ENCODE peak calls at places on chromosomes 11 and 22, in six cellular contexts. R, B, K, O, D and F are unnamed samples.

GRCh38 chr11:83473771-83474170 is 187.6 kb upstream of the CCDC90B start:
- DNase-seq in K (no peak), B (no peak), D (no peak), R (no peak), O (no peak), F (no peak)

GRCh38 chr11:71164186-71164585 is 88.2 kb downstream of the SHANK2 start:
- DNase-seq in K (no peak), O (no peak), R (no peak), B (peak; percentile 25), D (no peak), F (no peak)

GRCh38 chr11:19076744-19077589 is 16.4 kb upstream of the MRGPRX2 start:
- DNase-seq in O (peak; percentile 34), D (peak; percentile 65), R (no peak), B (no peak), K (peak; percentile 65), F (peak; percentile 21)

GRCh38 chr11:4418403-4418802 is 24.9 kb upstream of the TRIM21 start:
- DNase-seq in R (no peak), B (no peak), D (no peak), K (no peak), O (no peak), F (no peak)

GRCh38 chr11:68828155-68828931 is 13.4 kb downstream of the CPT1A start:
- DNase-seq in D (no peak), O (no peak), K (no peak), B (no peak), R (no peak), F (no peak)

GRCh38 chr11:45921561-45922424 is 663 bp upstream of the LARGE2 start:
- DNase-seq in R (no peak), D (peak; percentile 88), B (peak; percentile 63), O (no peak), K (peak; percentile 47), F (no peak)

GRCh38 chr11:69912911-69913451 is 93.8 kb upstream of the FGF3 start:
- DNase-seq in K (peak; percentile 27), D (peak; percentile 50), B (peak; percentile 20), R (no peak), O (no peak), F (no peak)

GRCh38 chr11:82523141-82523540 is 210.5 kb downstream of the FAM181B start:
- DNase-seq in K (no peak), O (no peak), R (no peak), D (peak; percentile 66), B (peak; percentile 71), F (no peak)

GRCh38 chr11:72012897-72013721 is 14.4 kb downstream of the IL18BP start:
- DNase-seq in O (peak; percentile 77), R (peak; percentile 91), B (peak; percentile 89), K (no peak), D (no peak), F (no peak)

GRCh38 chr11:68954970-68955958 is 25.5 kb downstream of the MRGPRD start:
- DNase-seq in R (peak; percentile 21), D (no peak), B (peak; percentile 93), O (peak; percentile 24), K (no peak), F (no peak)

GRCh38 chr22:36053242-36054147 is 24.9 kb upstream of the RBFOX2 start:
- DNase-seq in K (no peak), D (no peak), B (no peak), R (no peak), O (no peak), F (no peak)

GRCh38 chr22:30047364-30047738 is 32.9 kb upstream of the HORMAD2 start:
- DNase-seq in D (no peak), B (peak; percentile 13), R (no peak), O (no peak), K (no peak), F (peak; percentile 68)

GRCh38 chr11:131695889-131696429 is 325.5 kb downstream of the NTM start:
- DNase-seq in B (no peak), O (no peak), D (no peak), K (no peak), R (no peak), F (no peak)

GRCh38 chr11:131692961-131693360 is 322.5 kb downstream of the NTM start:
- DNase-seq in R (no peak), K (no peak), B (no peak), D (no peak), O (no peak), F (no peak)

GRCh38 chr11:131693756-131694155 is 323.3 kb downstream of the NTM start:
- DNase-seq in B (no peak), K (no peak), O (no peak), R (no peak), D (no peak), F (no peak)

GRCh38 chr11:131696584-131697120 is 326.2 kb downstream of the NTM start:
- DNase-seq in D (no peak), O (no peak), B (no peak), K (no peak), R (no peak), F (no peak)

GRCh38 chr11:131694526-131695424 is 324.4 kb downstream of the NTM start:
- DNase-seq in K (no peak), D (peak; percentile 88), O (peak; percentile 79), B (peak; percentile 90), R (peak; percentile 45), F (peak; percentile 35)
- H3K4me3 ChIP-seq in K (no peak overlapping the region), D (no peak overlapping the region), O (peak overlapping the region; percentile 22), B (no peak overlapping the region), R (peak overlapping the region; percentile 17), F (no peak overlapping the region)

GRCh38 chr11:720642-721346 is 14.8 kb downstream of the EPS8L2 start:
- DNase-seq in R (no peak), B (no peak), K (no peak), O (peak; percentile 15), D (peak; percentile 91), F (no peak)
- H3K4me3 ChIP-seq in R (no peak overlapping the region), B (no peak overlapping the region), K (no peak overlapping the region), O (no peak overlapping the region), D (peak overlapping the region; percentile 34), F (no peak overlapping the region)

GRCh38 chr11:10355257-10355661 is 50.4 kb downstream of the ADM start:
- DNase-seq in K (no peak), R (no peak), O (no peak), B (no peak), D (no peak), F (no peak)

GRCh38 chr11:10356161-10356560 is 51.3 kb downstream of the ADM start:
- DNase-seq in D (no peak), B (no peak), R (no peak), O (no peak), K (no peak), F (no peak)

GRCh38 chr11:10352911-10353550 is 48.2 kb downstream of the ADM start:
- DNase-seq in K (no peak), R (no peak), D (no peak), O (no peak), B (no peak), F (no peak)

GRCh38 chr11:10351768-10352641 is 47.1 kb downstream of the ADM start:
- DNase-seq in B (peak; percentile 90), R (peak; percentile 77), D (peak; percentile 94), O (peak; percentile 79), K (no peak), F (no peak)

DNA sequence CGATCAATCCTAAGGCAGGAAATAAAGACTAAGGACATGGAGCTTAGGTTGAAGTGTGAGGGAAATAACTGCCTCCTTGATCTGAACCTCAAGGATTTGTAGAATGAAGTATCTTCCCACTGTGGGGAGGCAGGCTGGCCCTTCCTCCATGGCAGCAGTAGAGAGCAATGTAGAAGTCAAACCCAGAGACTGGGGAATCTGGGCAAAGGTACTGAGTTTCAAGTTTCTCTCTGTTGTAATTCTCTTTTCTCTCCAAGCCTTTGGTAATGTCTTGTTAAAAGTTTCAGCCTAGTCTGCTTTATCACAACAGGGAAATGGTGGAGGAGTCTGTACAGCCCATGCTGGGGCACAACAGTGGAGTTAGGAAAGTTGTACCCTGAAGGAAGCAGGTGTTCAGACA is 49.5 kb downstream of the ADM start:
- DNase-seq in R (no peak), O (no peak), K (no peak), B (no peak), D (no peak), F (no peak)
- H3K4me3 ChIP-seq in R (no peak overlapping the region), O (no peak overlapping the region), K (no peak overlapping the region), B (no peak overlapping the region), D (no peak overlapping the region), F (no peak overlapping the region)

GRCh38 chr11:128724891-128725611 is 31.2 kb downstream of the FLI1 start:
- DNase-seq in R (no peak), D (no peak), K (peak; percentile 53), O (no peak), B (no peak), F (no peak)
- H3K4me3 ChIP-seq in R (no peak overlapping the region), D (no peak overlapping the region), K (peak overlapping the region; percentile 59), O (no peak overlapping the region), B (no peak overlapping the region), F (peak overlapping the region; percentile 7)

GRCh38 chr11:43905788-43906187 is 25.2 kb downstream of the ALKBH3 start:
- DNase-seq in K (no peak), R (peak; percentile 52), D (no peak), O (peak; percentile 71), B (no peak), F (no peak)
- H3K4me3 ChIP-seq in K (no peak overlapping the region), R (no peak overlapping the region), D (no peak overlapping the region), O (no peak overlapping the region), B (no peak overlapping the region), F (no peak overlapping the region)

DNA sequence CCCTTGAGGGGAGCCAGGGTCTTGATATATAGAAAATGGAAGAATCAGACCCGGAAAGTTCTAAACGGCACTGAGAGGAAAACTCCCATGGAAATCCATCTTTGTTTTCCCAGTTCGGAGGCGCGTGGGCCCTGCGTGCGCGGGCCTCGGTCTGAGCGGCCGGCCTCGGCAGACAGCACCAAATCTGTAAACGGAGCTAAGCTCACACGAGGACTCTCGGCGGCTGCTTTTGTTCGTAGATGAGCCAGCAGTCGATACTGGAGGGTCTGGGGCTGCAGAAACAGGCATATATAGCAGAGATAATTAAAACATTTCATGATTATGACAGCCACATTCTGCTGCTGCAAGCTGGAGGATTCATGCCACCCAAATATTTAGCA is 68.5 kb upstream of the PPARA start:
- DNase-seq in K (no peak), D (peak; percentile 26), R (no peak), O (no peak), B (peak; percentile 68), F (no peak)
- H3K4me3 ChIP-seq in K (no peak overlapping the region), D (no peak overlapping the region), R (peak overlapping the region; percentile 99), O (peak overlapping the region; percentile 90), B (peak overlapping the region; percentile 46), F (no peak overlapping the region)